ENCODE peak calls at places on chromosome 13, in six cellular contexts. I is HCEC 1CT, Y is AG10803, S is NCI-H2029, T is right lobe of liver, V is cardiac muscle cell. J is an unnamed sample.

GRCh38 chr13:107339209-107339608 is 771.3 kb upstream of the ARGLU1 start:
- DNase-seq in I (peak), Y (no peak), S (no peak), T (no peak), V (no peak), J (no peak)

GRCh38 chr13:76538004-76538403 is 348.2 kb downstream of the KCTD12 start:
- DNase-seq in I (no peak), Y (no peak), S (no peak), T (no peak), V (no peak), J (no peak)

GRCh38 chr13:48069573-48069972 is 25.3 kb downstream of the MED4 start:
- DNase-seq in I (no peak), Y (no peak), S (no peak), T (no peak), V (no peak), J (no peak)

GRCh38 chr13:113142876-113143275 is 15.6 kb upstream of the PROZ start:
- DNase-seq in I (no peak), Y (no peak), S (no peak), T (no peak), V (no peak), J (no peak)

GRCh38 chr13:45352031-45352430 is 11.0 kb upstream of the TPT1 start:
- DNase-seq in I (no peak), Y (no peak), S (no peak), T (no peak), V (no peak), J (no peak)

GRCh38 chr13:44280461-44280860 is 93.2 kb upstream of the SERP2 start:
- DNase-seq in I (no peak), Y (peak), S (no peak), T (no peak), V (no peak), J (no peak)

GRCh38 chr13:41291246-41291645 is 19.8 kb upstream of the NAA16 start:
- DNase-seq in I (no peak), Y (no peak), S (no peak), T (no peak), V (no peak), J (no peak)

GRCh38 chr13:49641810-49642291 is 13.5 kb downstream of the ARL11 start:
- DNase-seq in I (peak), Y (peak), S (no peak), T (peak), V (no peak), J (no peak)

GRCh38 chr13:99250977-99251825 is 7.0 kb downstream of the GPR18 start:
- DNase-seq in I (no peak), Y (peak), S (no peak), T (no peak), V (no peak), J (no peak)

GRCh38 chr13:26971990-26972888 is 199.4 kb downstream of the USP12 start:
- DNase-seq in I (no peak), Y (no peak), S (peak), T (peak), V (peak), J (no peak)

GRCh38 chr13:44048326-44048725 is 168.6 kb downstream of the LACC1 start:
- DNase-seq in I (no peak), Y (no peak), S (no peak), T (no peak), V (no peak), J (no peak)

GRCh38 chr13:46896346-46897138 is at the start of gene HTR2A:
- DNase-seq in I (peak), Y (peak), S (no peak), T (peak), V (peak), J (no peak)

GRCh38 chr13:30496147-30496546 is 30.4 kb upstream of the HMGB1 start:
- DNase-seq in I (no peak), Y (no peak), S (no peak), T (no peak), V (no peak), J (no peak)

GRCh38 chr13:108322206-108322824 is 52.8 kb downstream of the TNFSF13B start:
- DNase-seq in I (peak), Y (peak), S (no peak), T (no peak), V (peak), J (peak)

GRCh38 chr13:44718467-44718866 is 142.3 kb upstream of the TSC22D1 start:
- DNase-seq in I (no peak), Y (no peak), S (no peak), T (no peak), V (no peak), J (no peak)

GRCh38 chr13:97273341-97273831 is 51.3 kb downstream of the MBNL2 start:
- DNase-seq in I (no peak), Y (peak), S (no peak), T (no peak), V (no peak), J (no peak)

GRCh38 chr13:35342440-35342839 is 134.0 kb downstream of the MAB21L1 start:
- DNase-seq in I (no peak), Y (no peak), S (no peak), T (no peak), V (no peak), J (no peak)

GRCh38 chr13:101916108-101916757 is 463.8 kb downstream of the ITGBL1 start:
- DNase-seq in I (no peak), Y (no peak), S (no peak), T (peak), V (peak), J (no peak)

GRCh38 chr13:45542878-45543277 is 72.7 kb downstream of the ERICH6B start:
- DNase-seq in I (no peak), Y (no peak), S (no peak), T (no peak), V (no peak), J (no peak)

GRCh38 chr13:110758195-110758594 is 44.7 kb downstream of the ING1 start:
- DNase-seq in I (peak), Y (peak), S (no peak), T (no peak), V (no peak), J (no peak)

GRCh38 chr13:47232516-47232915 is 335.7 kb upstream of the HTR2A start:
- DNase-seq in I (no peak), Y (no peak), S (no peak), T (no peak), V (no peak), J (no peak)

GRCh38 chr13:101640797-101641400 is 188.4 kb downstream of the ITGBL1 start:
- DNase-seq in I (peak), Y (peak), S (no peak), T (no peak), V (no peak), J (peak)

GRCh38 chr13:112712451-112712881 is 22.6 kb downstream of the ATP11A start:
- DNase-seq in I (no peak), Y (no peak), S (no peak), T (no peak), V (no peak), J (no peak)

GRCh38 chr13:84137292-84137691 is 255.0 kb upstream of the SLITRK1 start:
- DNase-seq in I (no peak), Y (peak), S (no peak), T (no peak), V (no peak), J (no peak)

GRCh38 chr13:112893570-112894422 is 75.2 kb upstream of the MCF2L start:
- DNase-seq in I (no peak), Y (no peak), S (peak), T (peak), V (peak), J (no peak)

GRCh38 chr13:75739244-75739868 is 103.2 kb downstream of the LMO7 start:
- DNase-seq in I (peak), Y (peak), S (no peak), T (no peak), V (no peak), J (no peak)

GRCh38 chr13:102569488-102569887 is 27.3 kb upstream of the TPP2 start:
- DNase-seq in I (peak), Y (peak), S (no peak), T (no peak), V (no peak), J (no peak)

GRCh38 chr13:49428041-49428763 is 15.7 kb downstream of the CAB39L start:
- DNase-seq in I (no peak), Y (no peak), S (no peak), T (no peak), V (no peak), J (no peak)

GRCh38 chr13:50228527-50228926 is 213.3 kb downstream of the KCNRG start:
- DNase-seq in I (no peak), Y (no peak), S (no peak), T (no peak), V (no peak), J (no peak)

GRCh38 chr13:30481241-30481760 is 15.6 kb upstream of the HMGB1 start:
- DNase-seq in I (no peak), Y (no peak), S (no peak), T (no peak), V (no peak), J (no peak)

GRCh38 chr13:101712026-101712348 is 259.5 kb downstream of the ITGBL1 start:
- DNase-seq in I (no peak), Y (no peak), S (no peak), T (no peak), V (no peak), J (no peak)

GRCh38 chr13:102399791-102400618 is 1.8 kb downstream of the FGF14 start:
- DNase-seq in I (no peak), Y (peak), S (no peak), T (peak), V (peak), J (no peak)

GRCh38 chr13:44573071-44573470 is 3.1 kb downstream of the TSC22D1 start:
- DNase-seq in I (no peak), Y (no peak), S (no peak), T (no peak), V (no peak), J (no peak)

GRCh38 chr13:23175920-23176319 is 4.9 kb upstream of the SGCG start:
- DNase-seq in I (no peak), Y (no peak), S (no peak), T (no peak), V (no peak), J (no peak)

GRCh38 chr13:51822106-51822840 is 18.3 kb upstream of the DHRS12 start:
- DNase-seq in I (no peak), Y (no peak), S (no peak), T (no peak), V (no peak), J (no peak)